ENCODE peak calls at places on chromosomes 4 and X, in ten cellular contexts. G is right lobe of liver; U is astrocyte; D is upper lobe of right lung; I is gastrocnemius medialis; P is effector memory CD4-positive, alpha-beta T cell; L is thoracic aorta; O is mammary epithelial cell; K is HepG2; W is CD8-positive, alpha-beta T cell. E is an unnamed sample.

GRCh38 chr4:128974203-128974602 is 119.1 kb downstream of the SCLT1 start:
- DNase-seq in G (no peak), U (peak; percentile 42), D (no peak), I (no peak), P (no peak), L (no peak), O (no peak), K (no peak), W (no peak), E (no peak)

GRCh38 chrX:75968293-75968692 is 183.2 kb upstream of the MAGEE2 start:
- DNase-seq in G (no peak), U (no peak), D (no peak), I (no peak), P (no peak), L (no peak), O (no peak), K (peak; percentile 3), W (no peak), E (no peak)

GRCh38 chrX:56802921-56803848 is 74.1 kb downstream of the NBDY start:
- DNase-seq in G (peak; percentile 81), U (peak; percentile 42), D (no peak), I (peak; percentile 38), P (peak; percentile 35), L (no peak), O (peak; percentile 67), K (peak; percentile 39), W (peak; percentile 79), E (peak; percentile 76)

GRCh38 chr4:152939655-152940054 is 3.5 kb downstream of the FHDC1 start:
- DNase-seq in G (no peak), U (no peak), D (no peak), I (no peak), P (no peak), L (no peak), O (no peak), K (no peak), W (no peak), E (no peak)

GRCh38 chr4:150173420-150173819 is 95.2 kb downstream of the DCLK2 start:
- DNase-seq in G (no peak), U (peak; percentile 67), D (no peak), I (no peak), P (no peak), L (no peak), O (no peak), K (no peak), W (no peak), E (no peak)

GRCh38 chr4:101961144-101961543 is 170.6 kb downstream of the BANK1 start:
- DNase-seq in G (no peak), U (peak; percentile 54), D (no peak), I (no peak), P (no peak), L (no peak), O (no peak), K (no peak), W (no peak), E (no peak)

GRCh38 chrX:38220936-38221386 is 290 bp upstream of the SRPX start:
- DNase-seq in G (no peak), U (peak; percentile 29), D (no peak), I (no peak), P (no peak), L (no peak), O (no peak), K (no peak), W (no peak), E (no peak)

GRCh38 chr4:3074078-3074845 is at the start of the genes HTT and HTT-AS:
- DNase-seq in G (peak; percentile 99), U (peak; percentile 81), D (peak; percentile 99), I (peak; percentile 95), P (peak; percentile 96), L (peak; percentile 84), O (peak; percentile 92), K (peak; percentile 86), W (peak; percentile 97), E (peak; percentile 99)

GRCh38 chrX:150663061-150663460 is 30.1 kb upstream of the MTMR1 start:
- DNase-seq in G (no peak), U (no peak), D (no peak), I (no peak), P (no peak), L (no peak), O (no peak), K (no peak), W (no peak), E (no peak)

GRCh38 chr4:41638806-41639205 is 100.8 kb downstream of the LIMCH1 start:
- DNase-seq in G (no peak), U (no peak), D (no peak), I (no peak), P (no peak), L (no peak), O (no peak), K (no peak), W (no peak), E (no peak)

GRCh38 chr4:80197132-80197573 is at the start of gene PRDM8:
- DNase-seq in G (no peak), U (peak; percentile 42), D (no peak), I (no peak), P (no peak), L (no peak), O (no peak), K (no peak), W (peak; percentile 37), E (no peak)

GRCh38 chr4:123546123-123546654 is 149.6 kb downstream of the SPRY1 start:
- DNase-seq in G (no peak), U (no peak), D (no peak), I (no peak), P (no peak), L (no peak), O (no peak), K (peak; percentile 68), W (no peak), E (no peak)

GRCh38 chr4:22515145-22515887 is 550 bp downstream of the ADGRA3 start:
- DNase-seq in G (peak; percentile 77), U (peak; percentile 72), D (peak; percentile 81), I (peak; percentile 76), P (no peak), L (peak; percentile 13), O (peak; percentile 74), K (peak; percentile 86), W (peak; percentile 8), E (no peak)

GRCh38 chr4:2047031-2047660 is 12.0 kb upstream of the NAT8L start:
- DNase-seq in G (no peak), U (no peak), D (peak; percentile 62), I (no peak), P (no peak), L (no peak), O (no peak), K (no peak), W (no peak), E (peak; percentile 74)
- H3K27me3 ChIP-seq in G (no peaks in the 10 kb centered on the region), U (peaks cover 6% of the 10 kb centered on the region), D (peaks cover 41% of the 10 kb centered on the region), I (peaks cover 7% of the 10 kb centered on the region), P (peaks cover 5% of the 10 kb centered on the region), L (peaks cover 3% of the 10 kb centered on the region), O (no peaks in the 10 kb centered on the region), K (peaks cover 21% of the 10 kb centered on the region), W (no peaks in the 10 kb centered on the region), E (peaks cover 69% of the 10 kb centered on the region)

GRCh38 chrX:143837444-143837843 is 46.4 kb upstream of the UBE2NL start:
- DNase-seq in G (peak; percentile 5), U (no peak), D (no peak), I (no peak), P (no peak), L (no peak), O (no peak), K (no peak), W (no peak), E (no peak)
- H3K27me3 ChIP-seq in G (no peaks in the 10 kb centered on the region), U (no peaks in the 10 kb centered on the region), D (no peaks in the 10 kb centered on the region), I (no peaks in the 10 kb centered on the region), P (no peaks in the 10 kb centered on the region), L (no peaks in the 10 kb centered on the region), O (no peaks in the 10 kb centered on the region), K (no peaks in the 10 kb centered on the region), W (no peaks in the 10 kb centered on the region), E (no peaks in the 10 kb centered on the region)

DNA sequence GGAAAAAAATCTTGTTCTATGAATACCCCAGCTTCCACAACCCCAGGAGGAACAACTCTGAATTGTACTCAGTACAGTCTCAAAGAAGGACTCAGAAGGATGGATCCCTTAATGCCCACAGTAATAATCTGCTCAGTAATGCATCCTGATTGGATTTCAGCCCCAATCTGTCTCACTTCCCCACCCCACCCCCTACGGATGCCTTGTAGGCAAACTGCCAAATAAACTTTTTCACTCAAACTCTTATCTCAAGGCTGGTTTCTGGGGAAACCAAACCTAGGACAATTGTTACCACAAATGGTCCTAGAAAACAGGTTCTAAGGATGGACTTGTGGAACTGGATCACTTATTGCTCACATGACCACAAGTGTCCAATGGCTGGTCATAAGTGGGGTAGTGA is 1021.8 kb upstream of the INTU start:
- DNase-seq in G (no peak), U (no peak), D (no peak), I (no peak), P (no peak), L (no peak), O (no peak), K (no peak), W (no peak), E (no peak)
- H3K27me3 ChIP-seq in G (no peaks in the 10 kb centered on the region), U (no peaks in the 10 kb centered on the region), D (no peaks in the 10 kb centered on the region), I (no peaks in the 10 kb centered on the region), P (no peaks in the 10 kb centered on the region), L (no peaks in the 10 kb centered on the region), O (no peaks in the 10 kb centered on the region), K (no peaks in the 10 kb centered on the region), W (no peaks in the 10 kb centered on the region), E (no peaks in the 10 kb centered on the region)

GRCh38 chr4:8738471-8738931 is 133.1 kb downstream of the HMX1 start:
- DNase-seq in G (no peak), U (no peak), D (peak; percentile 33), I (no peak), P (no peak), L (no peak), O (no peak), K (no peak), W (no peak), E (no peak)

GRCh38 chr4:8737075-8737474 is 134.6 kb downstream of the HMX1 start:
- DNase-seq in G (no peak), U (no peak), D (peak; percentile 58), I (no peak), P (no peak), L (no peak), O (no peak), K (no peak), W (no peak), E (no peak)

GRCh38 chr4:8739357-8739756 is 132.3 kb downstream of the HMX1 start:
- DNase-seq in G (no peak), U (no peak), D (peak; percentile 10), I (no peak), P (no peak), L (no peak), O (no peak), K (no peak), W (no peak), E (peak; percentile 69)

GRCh38 chr4:8736083-8736825 is 135.4 kb downstream of the HMX1 start:
- DNase-seq in G (no peak), U (no peak), D (no peak), I (no peak), P (no peak), L (no peak), O (no peak), K (no peak), W (no peak), E (no peak)

DNA sequence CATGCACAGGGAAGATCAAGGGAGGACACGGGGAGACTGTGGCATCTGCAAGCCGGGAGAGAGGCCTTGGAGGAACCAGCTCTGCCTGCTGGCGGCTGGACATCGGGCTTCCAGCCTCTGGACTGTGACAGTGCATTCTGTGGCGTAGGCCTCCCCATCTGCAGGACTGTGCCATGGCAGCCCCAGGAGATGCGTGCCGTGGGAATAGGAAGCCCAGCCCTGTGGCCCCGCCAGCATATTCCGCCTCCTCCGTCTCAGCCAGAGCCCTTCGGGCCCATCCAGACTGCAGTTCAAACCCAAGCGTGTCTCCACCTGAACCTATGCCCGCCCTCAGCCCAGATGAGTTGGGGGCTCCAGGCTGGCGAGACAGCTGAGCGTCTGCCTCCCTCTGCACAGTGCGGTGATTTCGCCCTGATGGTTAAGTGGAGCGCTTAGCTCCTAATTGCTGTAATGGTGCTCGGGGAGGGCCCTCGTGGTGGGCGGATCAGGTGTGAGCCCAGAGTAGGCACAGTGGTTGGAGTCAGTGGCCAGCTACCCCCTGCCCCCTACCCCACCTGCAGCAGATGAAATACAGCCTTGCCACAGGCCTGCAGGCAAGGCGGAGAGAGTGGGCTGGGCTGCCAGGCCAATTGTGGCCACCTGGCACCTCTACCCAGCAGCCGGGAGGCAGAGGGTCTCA is 133.9 kb downstream of the HMX1 start:
- DNase-seq in G (no peak), U (no peak), D (peak; percentile 48), I (no peak), P (no peak), L (no peak), O (no peak), K (no peak), W (no peak), E (peak; percentile 71)
- H3K27me3 ChIP-seq in G (no peaks in the 10 kb centered on the region), U (no peaks in the 10 kb centered on the region), D (no peaks in the 10 kb centered on the region), I (peaks cover 2% of the 10 kb centered on the region), P (no peaks in the 10 kb centered on the region), L (no peaks in the 10 kb centered on the region), O (no peaks in the 10 kb centered on the region), K (peaks cover 37% of the 10 kb centered on the region), W (no peaks in the 10 kb centered on the region), E (peaks cover 8% of the 10 kb centered on the region)

E was measured in suprapubic skin.